ENCODE peak calls at places on chromosomes 3 and 15, in nine cellular contexts. One of them, this sample, is unnamed.

GRCh38 chr3:112811150-112811884 is 35.3 kb downstream of the CD200R1L start:
- DNase-seq in epithelial cell of esophagus: no peak
- DNase-seq in breast epithelium: no peak
- DNase-seq in K562: no peak
- DNase-seq in AG04450: peak
- DNase-seq in neural progenitor cell: no peak
- DNase-seq in upper lobe of right lung: no peak
- DNase-seq in AG09319: peak
- DNase-seq in spleen: no peak
- DNase-seq in this sample: peak

GRCh38 chr3:67647390-67647878 is 7.0 kb downstream of the SUCLG2 start:
- DNase-seq in spleen: no peak
- DNase-seq in breast epithelium: no peak
- DNase-seq in AG04450: peak
- DNase-seq in AG09319: peak
- DNase-seq in K562: no peak
- DNase-seq in epithelial cell of esophagus: peak
- DNase-seq in neural progenitor cell: no peak
- DNase-seq in upper lobe of right lung: no peak
- DNase-seq in this sample: peak

GRCh38 chr3:46381662-46382061 is 10.9 kb downstream of the CCR5 start:
- DNase-seq in AG09319: no peak
- DNase-seq in neural progenitor cell: no peak
- DNase-seq in K562: no peak
- DNase-seq in AG04450: no peak
- DNase-seq in upper lobe of right lung: no peak
- DNase-seq in spleen: no peak
- DNase-seq in epithelial cell of esophagus: no peak
- DNase-seq in breast epithelium: no peak
- DNase-seq in this sample: no peak

GRCh38 chr3:167940241-167940640 is 155.5 kb downstream of the GOLIM4 start:
- DNase-seq in epithelial cell of esophagus: peak
- DNase-seq in breast epithelium: no peak
- DNase-seq in upper lobe of right lung: no peak
- DNase-seq in K562: no peak
- DNase-seq in AG09319: no peak
- DNase-seq in AG04450: no peak
- DNase-seq in neural progenitor cell: no peak
- DNase-seq in spleen: no peak
- DNase-seq in this sample: no peak

GRCh38 chr3:191070201-191070600 is 128.8 kb upstream of the OSTN start:
- DNase-seq in neural progenitor cell: no peak
- DNase-seq in AG09319: no peak
- DNase-seq in upper lobe of right lung: no peak
- DNase-seq in AG04450: peak
- DNase-seq in K562: no peak
- DNase-seq in breast epithelium: no peak
- DNase-seq in spleen: no peak
- DNase-seq in epithelial cell of esophagus: peak
- DNase-seq in this sample: peak

GRCh38 chr3:42706721-42707619 is 4.4 kb upstream of the HHATL start:
- DNase-seq in AG04450: no peak
- DNase-seq in epithelial cell of esophagus: no peak
- DNase-seq in neural progenitor cell: no peak
- DNase-seq in AG09319: no peak
- DNase-seq in spleen: no peak
- DNase-seq in upper lobe of right lung: peak
- DNase-seq in K562: no peak
- DNase-seq in breast epithelium: peak
- DNase-seq in this sample: no peak

GRCh38 chr3:99319961-99320360 is 318.4 kb upstream of the COL8A1 start:
- DNase-seq in neural progenitor cell: no peak
- DNase-seq in spleen: no peak
- DNase-seq in K562: no peak
- DNase-seq in AG04450: peak
- DNase-seq in upper lobe of right lung: no peak
- DNase-seq in epithelial cell of esophagus: no peak
- DNase-seq in AG09319: peak
- DNase-seq in breast epithelium: no peak
- DNase-seq in this sample: no peak

GRCh38 chr3:140580746-140581145 is 97.1 kb upstream of the TRIM42 start:
- DNase-seq in AG09319: no peak
- DNase-seq in AG04450: no peak
- DNase-seq in breast epithelium: no peak
- DNase-seq in upper lobe of right lung: no peak
- DNase-seq in neural progenitor cell: no peak
- DNase-seq in epithelial cell of esophagus: peak
- DNase-seq in spleen: no peak
- DNase-seq in K562: no peak
- DNase-seq in this sample: no peak

GRCh38 chr3:98655666-98656065 is 62.3 kb upstream of the CPOX start:
- DNase-seq in AG09319: no peak
- DNase-seq in breast epithelium: no peak
- DNase-seq in spleen: no peak
- DNase-seq in upper lobe of right lung: no peak
- DNase-seq in K562: no peak
- DNase-seq in neural progenitor cell: no peak
- DNase-seq in AG04450: no peak
- DNase-seq in epithelial cell of esophagus: no peak
- DNase-seq in this sample: peak

GRCh38 chr3:183249006-183249718 is 3.9 kb upstream of the B3GNT5 start:
- DNase-seq in breast epithelium: no peak
- DNase-seq in neural progenitor cell: no peak
- DNase-seq in spleen: no peak
- DNase-seq in AG04450: no peak
- DNase-seq in K562: no peak
- DNase-seq in epithelial cell of esophagus: no peak
- DNase-seq in AG09319: no peak
- DNase-seq in upper lobe of right lung: no peak
- DNase-seq in this sample: no peak

GRCh38 chr15:73015493-73015892 is 36.8 kb upstream of the NEO1 start:
- DNase-seq in AG04450: no peak
- DNase-seq in epithelial cell of esophagus: no peak
- DNase-seq in spleen: no peak
- DNase-seq in K562: no peak
- DNase-seq in AG09319: no peak
- DNase-seq in breast epithelium: no peak
- DNase-seq in upper lobe of right lung: no peak
- DNase-seq in neural progenitor cell: no peak
- DNase-seq in this sample: no peak

GRCh38 chr3:106348142-106348690 is 479.4 kb upstream of the CBLB start:
- DNase-seq in AG04450: no peak
- DNase-seq in breast epithelium: no peak
- DNase-seq in K562: no peak
- DNase-seq in AG09319: no peak
- DNase-seq in epithelial cell of esophagus: no peak
- DNase-seq in spleen: no peak
- DNase-seq in neural progenitor cell: no peak
- DNase-seq in upper lobe of right lung: no peak
- DNase-seq in this sample: peak

GRCh38 chr3:30161370-30161769 is 445.0 kb upstream of the TGFBR2 start:
- DNase-seq in AG04450: peak
- DNase-seq in breast epithelium: no peak
- DNase-seq in epithelial cell of esophagus: peak
- DNase-seq in AG09319: peak
- DNase-seq in upper lobe of right lung: no peak
- DNase-seq in neural progenitor cell: no peak
- DNase-seq in spleen: no peak
- DNase-seq in K562: no peak
- DNase-seq in this sample: peak

GRCh38 chr15:47386459-47386858 is 330.8 kb upstream of the SEMA6D start:
- DNase-seq in AG04450: no peak
- DNase-seq in upper lobe of right lung: no peak
- DNase-seq in epithelial cell of esophagus: no peak
- DNase-seq in K562: no peak
- DNase-seq in breast epithelium: no peak
- DNase-seq in AG09319: no peak
- DNase-seq in neural progenitor cell: no peak
- DNase-seq in spleen: no peak
- DNase-seq in this sample: no peak

GRCh38 chr3:72593881-72594397 is 254.3 kb downstream of the SHQ1 start:
- DNase-seq in AG09319: no peak
- DNase-seq in upper lobe of right lung: no peak
- DNase-seq in AG04450: no peak
- DNase-seq in K562: peak
- DNase-seq in breast epithelium: no peak
- DNase-seq in epithelial cell of esophagus: no peak
- DNase-seq in neural progenitor cell: no peak
- DNase-seq in spleen: no peak
- DNase-seq in this sample: peak

GRCh38 chr3:171028779-171029232 is 2.3 kb upstream of the SLC2A2 start:
- DNase-seq in breast epithelium: no peak
- DNase-seq in AG04450: peak
- DNase-seq in AG09319: peak
- DNase-seq in spleen: no peak
- DNase-seq in K562: no peak
- DNase-seq in epithelial cell of esophagus: peak
- DNase-seq in neural progenitor cell: no peak
- DNase-seq in upper lobe of right lung: no peak
- DNase-seq in this sample: peak

GRCh38 chr3:138724433-138724832 is 110.3 kb downstream of the PIK3CB start:
- DNase-seq in AG09319: no peak
- DNase-seq in spleen: no peak
- DNase-seq in epithelial cell of esophagus: no peak
- DNase-seq in breast epithelium: no peak
- DNase-seq in K562: no peak
- DNase-seq in neural progenitor cell: peak
- DNase-seq in AG04450: no peak
- DNase-seq in upper lobe of right lung: no peak
- DNase-seq in this sample: no peak

GRCh38 chr3:69232447-69232846 is 110.1 kb upstream of the LMOD3 start:
- DNase-seq in breast epithelium: no peak
- DNase-seq in spleen: no peak
- DNase-seq in upper lobe of right lung: no peak
- DNase-seq in K562: no peak
- DNase-seq in neural progenitor cell: no peak
- DNase-seq in epithelial cell of esophagus: no peak
- DNase-seq in AG09319: no peak
- DNase-seq in AG04450: no peak
- DNase-seq in this sample: no peak

GRCh38 chr15:78811825-78812183 is 540 bp upstream of the ADAMTS7 start:
- DNase-seq in AG09319: no peak
- DNase-seq in K562: no peak
- DNase-seq in spleen: no peak
- DNase-seq in upper lobe of right lung: no peak
- DNase-seq in neural progenitor cell: no peak
- DNase-seq in epithelial cell of esophagus: no peak
- DNase-seq in breast epithelium: no peak
- DNase-seq in AG04450: no peak
- DNase-seq in this sample: no peak
- TF ChIP-seq CTCF in AG09319: no peak
- TF ChIP-seq CTCF in K562: no peak
- TF ChIP-seq CTCF in spleen: peak
- TF ChIP-seq CTCF in upper lobe of right lung: peak
- TF ChIP-seq CTCF in neural progenitor cell: peak
- TF ChIP-seq CTCF in epithelial cell of esophagus: no peak
- TF ChIP-seq CTCF in breast epithelium: no peak
- TF ChIP-seq CTCF in AG04450: no peak
- TF ChIP-seq CTCF in this sample: no peak

GRCh38 chr3:28800203-28800602 is 451.6 kb upstream of the AZI2 start:
- DNase-seq in upper lobe of right lung: no peak
- DNase-seq in AG04450: no peak
- DNase-seq in breast epithelium: no peak
- DNase-seq in AG09319: no peak
- DNase-seq in epithelial cell of esophagus: no peak
- DNase-seq in K562: no peak
- DNase-seq in neural progenitor cell: peak
- DNase-seq in spleen: no peak
- DNase-seq in this sample: no peak

DNA sequence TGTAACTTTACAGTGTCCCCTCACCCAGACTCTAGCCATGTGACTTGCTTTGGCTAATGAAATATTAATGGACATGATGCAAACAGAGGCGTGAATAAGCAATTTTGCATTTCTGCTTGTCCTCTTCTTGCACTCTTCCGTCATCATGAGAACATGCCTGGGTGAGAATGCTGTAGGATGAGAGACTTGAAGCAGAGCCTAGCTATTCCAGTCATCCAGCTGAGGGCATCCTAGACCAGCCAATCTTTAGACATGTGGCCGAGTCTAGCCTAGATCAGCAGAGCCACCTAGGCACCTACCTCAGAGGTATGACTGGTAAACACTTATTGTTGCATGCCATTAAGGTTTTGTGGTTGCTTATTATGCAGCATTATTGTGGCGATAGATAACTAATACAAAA is 450.5 kb upstream of the AZI2 start:
- DNase-seq in upper lobe of right lung: no peak
- DNase-seq in epithelial cell of esophagus: peak
- DNase-seq in breast epithelium: no peak
- DNase-seq in AG04450: no peak
- DNase-seq in neural progenitor cell: peak
- DNase-seq in spleen: no peak
- DNase-seq in K562: no peak
- DNase-seq in AG09319: no peak
- DNase-seq in this sample: peak
- TF ChIP-seq CTCF in upper lobe of right lung: no peak
- TF ChIP-seq CTCF in epithelial cell of esophagus: peak
- TF ChIP-seq CTCF in breast epithelium: no peak
- TF ChIP-seq CTCF in AG04450: no peak
- TF ChIP-seq CTCF in neural progenitor cell: peak
- TF ChIP-seq CTCF in spleen: no peak
- TF ChIP-seq CTCF in K562: no peak
- TF ChIP-seq CTCF in AG09319: peak
- TF ChIP-seq CTCF in this sample: no peak

DNA sequence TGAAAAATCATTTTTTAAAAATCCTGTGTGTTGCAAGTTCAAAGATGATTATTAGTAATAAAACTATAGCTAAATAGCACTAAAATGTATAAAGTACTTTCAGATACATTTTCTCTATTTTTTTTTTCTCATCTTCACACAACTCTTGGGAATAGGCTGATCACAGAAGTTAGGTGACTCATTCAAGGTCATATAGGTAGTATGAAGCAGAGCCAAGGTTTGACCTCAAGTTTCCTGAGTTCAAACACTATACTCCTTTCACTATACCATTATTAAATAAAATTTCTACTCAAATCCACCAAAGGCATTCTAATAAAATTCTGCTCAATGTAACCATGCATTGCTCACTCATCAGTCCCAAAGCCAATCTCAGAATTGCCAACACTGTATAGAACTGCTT is 21.3 kb downstream of the FRMD5 start:
- DNase-seq in AG04450: no peak
- DNase-seq in epithelial cell of esophagus: no peak
- DNase-seq in K562: no peak
- DNase-seq in breast epithelium: no peak
- DNase-seq in AG09319: no peak
- DNase-seq in upper lobe of right lung: no peak
- DNase-seq in neural progenitor cell: no peak
- DNase-seq in spleen: no peak
- DNase-seq in this sample: no peak
- TF ChIP-seq CTCF in AG04450: no peak
- TF ChIP-seq CTCF in epithelial cell of esophagus: no peak
- TF ChIP-seq CTCF in K562: no peak
- TF ChIP-seq CTCF in breast epithelium: no peak
- TF ChIP-seq CTCF in AG09319: no peak
- TF ChIP-seq CTCF in upper lobe of right lung: no peak
- TF ChIP-seq CTCF in neural progenitor cell: no peak
- TF ChIP-seq CTCF in spleen: no peak
- TF ChIP-seq CTCF in this sample: no peak

DNA sequence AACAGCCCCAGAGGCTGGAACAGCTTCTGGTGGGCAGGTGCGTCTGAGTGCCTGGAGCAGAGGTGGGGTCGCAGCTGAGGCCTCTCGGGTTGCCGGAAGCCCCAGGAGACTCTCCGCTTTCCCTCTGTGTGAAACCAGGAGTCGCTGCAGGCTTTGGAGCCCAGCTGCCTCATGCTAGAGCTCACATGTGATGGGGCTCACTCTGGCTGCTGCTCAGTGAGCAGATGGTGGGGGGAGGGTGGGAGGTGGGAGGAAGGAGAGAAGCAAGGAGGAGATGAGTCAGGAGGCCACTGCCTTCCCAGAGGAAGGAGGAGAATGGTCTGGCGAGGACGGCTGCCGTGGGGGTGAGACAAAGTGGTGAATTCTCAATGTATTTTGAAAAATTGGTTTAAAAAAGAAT is 290.1 kb upstream of the CHRNA7 start:
- DNase-seq in neural progenitor cell: peak
- DNase-seq in AG09319: no peak
- DNase-seq in epithelial cell of esophagus: no peak
- DNase-seq in K562: no peak
- DNase-seq in upper lobe of right lung: no peak
- DNase-seq in breast epithelium: no peak
- DNase-seq in spleen: no peak
- DNase-seq in AG04450: no peak
- DNase-seq in this sample: peak
- TF ChIP-seq CTCF in neural progenitor cell: no peak
- TF ChIP-seq CTCF in AG09319: no peak
- TF ChIP-seq CTCF in epithelial cell of esophagus: no peak
- TF ChIP-seq CTCF in K562: no peak
- TF ChIP-seq CTCF in upper lobe of right lung: no peak
- TF ChIP-seq CTCF in breast epithelium: no peak
- TF ChIP-seq CTCF in spleen: no peak
- TF ChIP-seq CTCF in AG04450: no peak
- TF ChIP-seq CTCF in this sample: no peak

This sample was measured in cardiac muscle cell.